ENCODE peak calls at places on chromosomes 3 and 15, in eight cellular contexts. Z is amniotic stem cell, L is aorta, P is naive B cell, Q is NCI-H460, I is C1 segment of cervical spinal cord, X is M059J, U is Ammon's horn. M is an unnamed sample.

GRCh38 chr15:50058231-50058630 is 60.8 kb downstream of the ATP8B4 start:
- DNase-seq in P (no peak), Q (no peak), U (peak; percentile 50), Z (no peak), I (no peak), L (no peak), X (peak; percentile 85), M (no peak)

GRCh38 chr15:98753726-98754125 is 105.4 kb downstream of the IGF1R start:
- DNase-seq in L (no peak), Z (no peak), X (peak; percentile 25), Q (no peak), U (no peak), I (no peak), P (no peak), M (peak; percentile 14)

GRCh38 chr3:24343084-24343783 is 151.4 kb downstream of the THRB start:
- DNase-seq in Z (peak; percentile 8), Q (no peak), X (peak; percentile 81), U (no peak), L (no peak), I (no peak), P (no peak), M (peak; percentile 11)

GRCh38 chr3:196849180-196849721 is 18.5 kb upstream of the SENP5 start:
- DNase-seq in X (no peak), Z (no peak), P (no peak), I (no peak), U (no peak), Q (no peak), L (no peak), M (no peak)

GRCh38 chr3:8328971-8329370 is 172.7 kb upstream of the LMCD1 start:
- DNase-seq in I (no peak), P (no peak), X (no peak), Z (no peak), Q (no peak), L (no peak), U (no peak), M (no peak)

GRCh38 chr3:101038393-101038792 is 45.2 kb upstream of the ABI3BP start:
- DNase-seq in P (no peak), I (no peak), L (no peak), Q (no peak), X (peak; percentile 66), U (no peak), Z (no peak), M (peak; percentile 20)

GRCh38 chr3:106206165-106206564 is 337.4 kb upstream of the CBLB start:
- DNase-seq in Z (no peak), U (peak; percentile 29), P (peak; percentile 52), X (no peak), Q (no peak), I (no peak), L (no peak), M (peak; percentile 24)

GRCh38 chr3:52904000-52904399 is 6.7 kb upstream of the STIMATE start:
- DNase-seq in L (no peak), X (no peak), P (no peak), Q (no peak), U (no peak), I (no peak), Z (no peak), M (no peak)

GRCh38 chr3:73419179-73419803 is 205.4 kb downstream of the PDZRN3 start:
- DNase-seq in P (no peak), U (no peak), I (no peak), Q (no peak), X (no peak), L (no peak), Z (peak; percentile 53), M (peak; percentile 74)

GRCh38 chr15:83078712-83079111 is 11.7 kb upstream of the BTBD1 start:
- DNase-seq in Z (no peak), L (no peak), Q (no peak), X (no peak), U (no peak), P (no peak), I (no peak), M (no peak)

GRCh38 chr3:43062556-43063040 is 43.3 kb downstream of the POMGNT2 start:
- DNase-seq in U (no peak), P (no peak), X (no peak), I (no peak), L (no peak), Q (no peak), Z (no peak), M (no peak)

GRCh38 chr15:43133429-43134156 is at the start of gene TMEM62:
- DNase-seq in Z (peak; percentile 25), X (peak; percentile 79), Q (peak; percentile 53), P (peak; percentile 90), I (peak; percentile 44), L (peak; percentile 93), U (peak; percentile 80), M (peak; percentile 86)